ENCODE peak calls at places on chromosomes 3 and 15, in nine cellular contexts. One of them, this sample, is unnamed.

GRCh38 chr15:57354436-57355123 is 21.7 kb upstream of the CGNL1 start:
- DNase-seq in pancreas: no peak
- DNase-seq in WERI-Rb-1: no peak
- DNase-seq in A673: no peak
- DNase-seq in IMR-90: no peak
- DNase-seq in tibial artery: no peak
- DNase-seq in neuronal stem cell: no peak
- DNase-seq in cardiac muscle cell: no peak
- DNase-seq in Peyer's patch: no peak
- DNase-seq in this sample: no peak

GRCh38 chr3:125207949-125208568 is 4.5 kb downstream of the SLC12A8 start:
- DNase-seq in pancreas: no peak
- DNase-seq in WERI-Rb-1: no peak
- DNase-seq in A673: no peak
- DNase-seq in IMR-90: no peak
- DNase-seq in tibial artery: no peak
- DNase-seq in neuronal stem cell: no peak
- DNase-seq in cardiac muscle cell: no peak
- DNase-seq in Peyer's patch: no peak
- DNase-seq in this sample: no peak

GRCh38 chr15:73127302-73127936 is 75.2 kb downstream of the NEO1 start:
- DNase-seq in pancreas: no peak
- DNase-seq in WERI-Rb-1: peak; percentile 45
- DNase-seq in A673: peak; percentile 68
- DNase-seq in IMR-90: peak; percentile 30
- DNase-seq in tibial artery: no peak
- DNase-seq in neuronal stem cell: peak; percentile 26
- DNase-seq in cardiac muscle cell: peak; percentile 48
- DNase-seq in Peyer's patch: peak; percentile 60
- DNase-seq in this sample: no peak

GRCh38 chr15:101489236-101489632 is 273 bp downstream of the PCSK6 start:
- DNase-seq in pancreas: peak; percentile 81
- DNase-seq in WERI-Rb-1: peak; percentile 58
- DNase-seq in A673: peak; percentile 50
- DNase-seq in IMR-90: no peak
- DNase-seq in tibial artery: no peak
- DNase-seq in neuronal stem cell: no peak
- DNase-seq in cardiac muscle cell: peak; percentile 50
- DNase-seq in Peyer's patch: no peak
- DNase-seq in this sample: no peak

GRCh38 chr15:31465083-31465955 is 138.7 kb downstream of the KLF13 start:
- DNase-seq in pancreas: no peak
- DNase-seq in WERI-Rb-1: no peak
- DNase-seq in A673: no peak
- DNase-seq in IMR-90: no peak
- DNase-seq in tibial artery: no peak
- DNase-seq in neuronal stem cell: no peak
- DNase-seq in cardiac muscle cell: no peak
- DNase-seq in Peyer's patch: peak; percentile 90
- DNase-seq in this sample: no peak

GRCh38 chr15:82146990-82147461 is 101.2 kb upstream of the MEX3B start:
- DNase-seq in pancreas: no peak
- DNase-seq in WERI-Rb-1: no peak
- DNase-seq in A673: no peak
- DNase-seq in IMR-90: peak; percentile 90
- DNase-seq in tibial artery: no peak
- DNase-seq in neuronal stem cell: no peak
- DNase-seq in cardiac muscle cell: peak; percentile 71
- DNase-seq in Peyer's patch: no peak
- DNase-seq in this sample: no peak

GRCh38 chr3:132083159-132083558 is 48.3 kb upstream of the CPNE4 start:
- DNase-seq in pancreas: no peak
- DNase-seq in WERI-Rb-1: no peak
- DNase-seq in A673: no peak
- DNase-seq in IMR-90: no peak
- DNase-seq in tibial artery: no peak
- DNase-seq in neuronal stem cell: no peak
- DNase-seq in cardiac muscle cell: no peak
- DNase-seq in Peyer's patch: no peak
- DNase-seq in this sample: no peak

GRCh38 chr15:25785643-25786029 is 77.5 kb downstream of the ATP10A start:
- DNase-seq in pancreas: no peak
- DNase-seq in WERI-Rb-1: no peak
- DNase-seq in A673: no peak
- DNase-seq in IMR-90: no peak
- DNase-seq in tibial artery: no peak
- DNase-seq in neuronal stem cell: no peak
- DNase-seq in cardiac muscle cell: no peak
- DNase-seq in Peyer's patch: no peak
- DNase-seq in this sample: no peak

GRCh38 chr3:55329849-55330248 is 157.3 kb downstream of the WNT5A start:
- DNase-seq in pancreas: no peak
- DNase-seq in WERI-Rb-1: no peak
- DNase-seq in A673: peak; percentile 26
- DNase-seq in IMR-90: peak; percentile 96
- DNase-seq in tibial artery: no peak
- DNase-seq in neuronal stem cell: no peak
- DNase-seq in cardiac muscle cell: peak; percentile 69
- DNase-seq in Peyer's patch: no peak
- DNase-seq in this sample: no peak

GRCh38 chr3:8875831-8876230 is 87.4 kb downstream of the RAD18 start:
- DNase-seq in pancreas: no peak
- DNase-seq in WERI-Rb-1: no peak
- DNase-seq in A673: no peak
- DNase-seq in IMR-90: no peak
- DNase-seq in tibial artery: no peak
- DNase-seq in neuronal stem cell: no peak
- DNase-seq in cardiac muscle cell: peak; percentile 23
- DNase-seq in Peyer's patch: no peak
- DNase-seq in this sample: no peak

GRCh38 chr15:74872702-74873035 is 496 bp downstream of the SCAMP2 start:
- DNase-seq in pancreas: no peak
- DNase-seq in WERI-Rb-1: no peak
- DNase-seq in A673: no peak
- DNase-seq in IMR-90: no peak
- DNase-seq in tibial artery: no peak
- DNase-seq in neuronal stem cell: no peak
- DNase-seq in cardiac muscle cell: no peak
- DNase-seq in Peyer's patch: no peak
- DNase-seq in this sample: no peak

GRCh38 chr15:63815796-63816533 is 17.8 kb downstream of the HERC1 start:
- DNase-seq in pancreas: no peak
- DNase-seq in WERI-Rb-1: no peak
- DNase-seq in A673: no peak
- DNase-seq in IMR-90: peak; percentile 18
- DNase-seq in tibial artery: peak; percentile 33
- DNase-seq in neuronal stem cell: no peak
- DNase-seq in cardiac muscle cell: peak; percentile 51
- DNase-seq in Peyer's patch: no peak
- DNase-seq in this sample: no peak

GRCh38 chr15:100704281-100705055 is 102.1 kb downstream of the ASB7 start:
- DNase-seq in pancreas: no peak
- DNase-seq in WERI-Rb-1: no peak
- DNase-seq in A673: no peak
- DNase-seq in IMR-90: peak; percentile 92
- DNase-seq in tibial artery: no peak
- DNase-seq in neuronal stem cell: no peak
- DNase-seq in cardiac muscle cell: no peak
- DNase-seq in Peyer's patch: peak; percentile 13
- DNase-seq in this sample: no peak

GRCh38 chr15:99019558-99020540 is 12.3 kb upstream of the PGPEP1L start:
- DNase-seq in pancreas: no peak
- DNase-seq in WERI-Rb-1: no peak
- DNase-seq in A673: peak; percentile 65
- DNase-seq in IMR-90: peak; percentile 65
- DNase-seq in tibial artery: no peak
- DNase-seq in neuronal stem cell: no peak
- DNase-seq in cardiac muscle cell: peak; percentile 60
- DNase-seq in Peyer's patch: no peak
- DNase-seq in this sample: peak; percentile 61

GRCh38 chr15:51828621-51829359 is 663 bp upstream of the TMOD3 start:
- DNase-seq in pancreas: no peak
- DNase-seq in WERI-Rb-1: no peak
- DNase-seq in A673: no peak
- DNase-seq in IMR-90: peak; percentile 28
- DNase-seq in tibial artery: no peak
- DNase-seq in neuronal stem cell: no peak
- DNase-seq in cardiac muscle cell: no peak
- DNase-seq in Peyer's patch: no peak
- DNase-seq in this sample: no peak

GRCh38 chr15:74514039-74514438 is 27.0 kb upstream of the ARID3B start:
- DNase-seq in pancreas: no peak
- DNase-seq in WERI-Rb-1: no peak
- DNase-seq in A673: no peak
- DNase-seq in IMR-90: peak; percentile 79
- DNase-seq in tibial artery: no peak
- DNase-seq in neuronal stem cell: no peak
- DNase-seq in cardiac muscle cell: no peak
- DNase-seq in Peyer's patch: peak; percentile 10
- DNase-seq in this sample: no peak

DNA sequence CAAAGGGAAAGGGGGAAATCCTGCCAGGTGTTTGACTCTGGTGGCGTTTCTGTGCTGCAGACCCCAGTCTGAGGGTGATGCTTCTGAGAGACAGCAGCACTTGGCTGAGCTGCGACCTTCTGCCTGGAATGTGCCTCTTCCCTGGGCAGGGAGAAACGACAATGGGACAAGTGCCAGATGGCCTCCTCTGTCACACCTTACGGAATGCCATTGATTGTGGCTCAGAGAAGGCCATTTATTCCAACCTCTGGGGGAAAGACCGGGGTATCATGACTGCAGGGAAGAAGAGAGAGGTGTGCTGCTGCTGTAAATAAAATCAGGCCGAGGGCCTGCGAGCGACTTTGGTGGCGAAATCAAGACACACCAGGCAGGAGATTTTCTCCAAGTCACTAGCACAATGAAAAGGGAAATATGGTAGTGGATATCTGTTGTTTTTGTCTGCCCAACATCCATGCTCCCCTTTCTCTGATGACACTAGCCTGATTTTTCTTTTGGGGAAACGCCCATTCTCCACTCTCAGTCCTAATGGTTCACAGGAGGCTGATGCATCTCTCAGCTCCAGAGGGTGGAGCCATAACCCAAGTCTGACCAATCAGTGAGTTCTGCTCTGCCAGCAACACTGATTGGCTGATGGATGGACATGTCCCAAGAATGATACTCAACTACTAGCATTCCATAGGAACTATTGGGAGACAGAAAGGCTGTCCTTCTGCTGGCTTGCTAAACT is 336.1 kb downstream of the FOXP1 start:
- DNase-seq in pancreas: no peak
- DNase-seq in WERI-Rb-1: no peak
- DNase-seq in A673: peak; percentile 44
- DNase-seq in IMR-90: peak; percentile 67
- DNase-seq in tibial artery: no peak
- DNase-seq in neuronal stem cell: no peak
- DNase-seq in cardiac muscle cell: peak; percentile 44
- DNase-seq in Peyer's patch: no peak
- DNase-seq in this sample: no peak
- H3K27ac ChIP-seq in pancreas: no peak overlapping the region
- H3K27ac ChIP-seq in WERI-Rb-1: no peak overlapping the region
- H3K27ac ChIP-seq in A673: no peak overlapping the region
- H3K27ac ChIP-seq in IMR-90: peak overlapping the region; percentile 1
- H3K27ac ChIP-seq in tibial artery: peak overlapping the region; percentile 80
- H3K27ac ChIP-seq in neuronal stem cell: peak overlapping the region; percentile 12
- H3K27ac ChIP-seq in cardiac muscle cell: peak overlapping the region; percentile 98
- H3K27ac ChIP-seq in Peyer's patch: no peak overlapping the region
- H3K27ac ChIP-seq in this sample: no peak overlapping the region

DNA sequence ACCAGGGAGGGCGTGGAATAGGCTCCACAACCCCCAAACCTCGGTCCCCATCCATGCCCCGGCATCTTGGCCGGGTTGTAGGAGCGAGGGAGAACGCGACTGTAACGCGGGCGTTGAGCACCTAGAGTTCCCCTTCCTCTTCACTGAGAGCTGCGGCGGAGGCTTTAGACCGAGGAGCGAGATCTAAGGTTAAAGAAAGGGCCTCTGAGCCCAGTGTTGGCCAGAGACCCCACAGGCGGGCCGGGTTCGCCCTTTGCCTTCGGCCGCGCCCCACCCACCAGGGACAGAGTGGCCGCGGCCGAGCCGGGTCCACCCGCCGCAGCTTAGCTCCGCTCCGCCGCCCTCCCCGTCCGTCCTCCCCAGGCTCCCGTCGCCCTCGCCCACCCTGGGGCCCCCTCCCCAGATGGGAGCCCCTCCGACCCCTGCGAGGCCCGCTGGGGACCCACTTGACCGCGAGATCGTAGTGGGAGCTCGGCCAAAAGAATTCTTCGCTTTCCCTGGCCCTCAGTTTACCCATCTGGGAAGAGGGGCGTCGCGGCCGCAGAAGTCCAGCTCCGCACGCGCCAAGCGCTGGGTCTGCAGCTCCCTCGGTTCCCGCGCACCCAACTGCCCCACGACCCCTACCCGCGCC is 425 bp downstream of the ANPEP start:
- DNase-seq in pancreas: no peak
- DNase-seq in WERI-Rb-1: no peak
- DNase-seq in A673: no peak
- DNase-seq in IMR-90: no peak
- DNase-seq in tibial artery: no peak
- DNase-seq in neuronal stem cell: no peak
- DNase-seq in cardiac muscle cell: peak; percentile 24
- DNase-seq in Peyer's patch: no peak
- DNase-seq in this sample: no peak
- H3K4me3 ChIP-seq in pancreas: peak overlapping the region; percentile 26
- H3K4me3 ChIP-seq in WERI-Rb-1: no peak overlapping the region
- H3K4me3 ChIP-seq in A673: no peak overlapping the region
- H3K4me3 ChIP-seq in IMR-90: peak overlapping the region; percentile 58
- H3K4me3 ChIP-seq in tibial artery: peak overlapping the region; percentile 49
- H3K4me3 ChIP-seq in neuronal stem cell: peak overlapping the region; percentile 19
- H3K4me3 ChIP-seq in cardiac muscle cell: no peak overlapping the region
- H3K4me3 ChIP-seq in Peyer's patch: peak overlapping the region; percentile 87
- H3K4me3 ChIP-seq in this sample: peak overlapping the region; percentile 23

GRCh38 chr3:70138606-70139005 is 139.1 kb downstream of the SAMMSON start:
- DNase-seq in pancreas: no peak
- DNase-seq in WERI-Rb-1: no peak
- DNase-seq in A673: no peak
- DNase-seq in IMR-90: no peak
- DNase-seq in tibial artery: no peak
- DNase-seq in neuronal stem cell: no peak
- DNase-seq in cardiac muscle cell: no peak
- DNase-seq in Peyer's patch: no peak
- DNase-seq in this sample: no peak
- H3K27ac ChIP-seq in pancreas: no peak overlapping the region
- H3K27ac ChIP-seq in WERI-Rb-1: no peak overlapping the region
- H3K27ac ChIP-seq in A673: no peak overlapping the region
- H3K27ac ChIP-seq in IMR-90: no peak overlapping the region
- H3K27ac ChIP-seq in tibial artery: no peak overlapping the region
- H3K27ac ChIP-seq in neuronal stem cell: no peak overlapping the region
- H3K27ac ChIP-seq in cardiac muscle cell: no peak overlapping the region
- H3K27ac ChIP-seq in Peyer's patch: no peak overlapping the region
- H3K27ac ChIP-seq in this sample: no peak overlapping the region

DNA sequence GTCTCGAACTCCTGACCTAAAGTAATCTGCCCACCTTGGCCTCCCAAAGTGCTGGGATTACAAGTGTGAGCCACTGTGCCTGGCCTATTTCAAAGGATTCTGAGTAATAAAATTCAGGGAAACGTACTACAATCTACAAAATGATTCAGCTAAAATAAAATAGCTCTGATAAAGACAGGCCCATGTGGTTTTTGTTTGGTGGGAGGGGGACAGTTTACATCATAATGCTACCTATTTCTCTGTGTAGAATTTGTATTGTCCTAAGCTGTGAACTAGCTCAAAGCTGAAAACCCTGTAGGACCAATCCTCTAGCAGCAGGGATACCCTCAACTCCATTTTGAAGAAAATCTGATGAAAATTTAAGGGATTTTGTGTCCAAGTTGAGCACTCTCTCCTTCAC is 25.8 kb downstream of the CDV3 start:
- DNase-seq in pancreas: no peak
- DNase-seq in WERI-Rb-1: no peak
- DNase-seq in A673: no peak
- DNase-seq in IMR-90: no peak
- DNase-seq in tibial artery: no peak
- DNase-seq in neuronal stem cell: no peak
- DNase-seq in cardiac muscle cell: no peak
- DNase-seq in Peyer's patch: no peak
- DNase-seq in this sample: no peak
- H3K4me3 ChIP-seq in pancreas: no peak overlapping the region
- H3K4me3 ChIP-seq in WERI-Rb-1: no peak overlapping the region
- H3K4me3 ChIP-seq in A673: no peak overlapping the region
- H3K4me3 ChIP-seq in IMR-90: no peak overlapping the region
- H3K4me3 ChIP-seq in tibial artery: no peak overlapping the region
- H3K4me3 ChIP-seq in neuronal stem cell: no peak overlapping the region
- H3K4me3 ChIP-seq in cardiac muscle cell: no peak overlapping the region
- H3K4me3 ChIP-seq in Peyer's patch: no peak overlapping the region
- H3K4me3 ChIP-seq in this sample: no peak overlapping the region